ENCODE peak calls at places on chromosome 16, in seven cellular contexts. One of them, this sample, is unnamed.

GRCh38 chr16:85683363-85683762 is 5.4 kb downstream of the GINS2 start:
- DNase-seq in GM12865: no peak
- DNase-seq in AG10803: no peak
- DNase-seq in AG04450: no peak
- DNase-seq in NB4: no peak
- DNase-seq in neuronal stem cell: no peak
- DNase-seq in cardiac muscle cell: no peak
- DNase-seq in this sample: no peak

GRCh38 chr16:65083181-65083845 is 38.5 kb downstream of the CDH11 start:
- DNase-seq in GM12865: no peak
- DNase-seq in AG04450: no peak
- DNase-seq in cardiac muscle cell: peak; percentile 36
- DNase-seq in neuronal stem cell: no peak
- DNase-seq in AG10803: peak; percentile 37
- DNase-seq in NB4: no peak
- DNase-seq in this sample: no peak

GRCh38 chr16:89257757-89258465 is 40.4 kb downstream of the ZNF778 start:
- DNase-seq in AG10803: no peak
- DNase-seq in cardiac muscle cell: no peak
- DNase-seq in NB4: no peak
- DNase-seq in neuronal stem cell: no peak
- DNase-seq in AG04450: no peak
- DNase-seq in GM12865: no peak
- DNase-seq in this sample: no peak

GRCh38 chr16:1539720-1540555 is 6.5 kb downstream of the TMEM204 start:
- DNase-seq in GM12865: no peak
- DNase-seq in cardiac muscle cell: no peak
- DNase-seq in AG10803: no peak
- DNase-seq in neuronal stem cell: no peak
- DNase-seq in NB4: no peak
- DNase-seq in AG04450: no peak
- DNase-seq in this sample: no peak

GRCh38 chr16:65453646-65454045 is 331.8 kb upstream of the CDH11 start:
- DNase-seq in NB4: no peak
- DNase-seq in cardiac muscle cell: no peak
- DNase-seq in GM12865: no peak
- DNase-seq in AG04450: no peak
- DNase-seq in neuronal stem cell: no peak
- DNase-seq in AG10803: no peak
- DNase-seq in this sample: no peak

GRCh38 chr16:1073566-1074378 is 1.2 kb downstream of the SSTR5 start:
- DNase-seq in AG10803: no peak
- DNase-seq in NB4: no peak
- DNase-seq in neuronal stem cell: no peak
- DNase-seq in GM12865: no peak
- DNase-seq in AG04450: no peak
- DNase-seq in cardiac muscle cell: no peak
- DNase-seq in this sample: no peak

GRCh38 chr16:52191533-52192134 is 355.3 kb downstream of the TOX3 start:
- DNase-seq in cardiac muscle cell: peak; percentile 73
- DNase-seq in AG10803: peak; percentile 64
- DNase-seq in neuronal stem cell: peak; percentile 86
- DNase-seq in AG04450: peak; percentile 36
- DNase-seq in GM12865: peak; percentile 72
- DNase-seq in NB4: peak; percentile 69
- DNase-seq in this sample: peak; percentile 44

GRCh38 chr16:22092143-22092933 is at the start of gene VWA3A:
- DNase-seq in cardiac muscle cell: peak; percentile 66
- DNase-seq in AG10803: peak; percentile 82
- DNase-seq in AG04450: peak; percentile 27
- DNase-seq in GM12865: no peak
- DNase-seq in neuronal stem cell: peak; percentile 42
- DNase-seq in NB4: no peak
- DNase-seq in this sample: peak; percentile 35

GRCh38 chr16:17271687-17272086 is 199.1 kb downstream of the XYLT1 start:
- DNase-seq in neuronal stem cell: no peak
- DNase-seq in NB4: no peak
- DNase-seq in GM12865: no peak
- DNase-seq in AG04450: no peak
- DNase-seq in AG10803: no peak
- DNase-seq in cardiac muscle cell: peak; percentile 8
- DNase-seq in this sample: no peak

GRCh38 chr16:49012961-49013726 is 268.5 kb downstream of the CBLN1 start:
- DNase-seq in neuronal stem cell: no peak
- DNase-seq in AG10803: no peak
- DNase-seq in AG04450: no peak
- DNase-seq in cardiac muscle cell: no peak
- DNase-seq in NB4: no peak
- DNase-seq in GM12865: no peak
- DNase-seq in this sample: no peak

GRCh38 chr16:27084296-27085065 is 17.8 kb downstream of the C16orf82 start:
- DNase-seq in GM12865: no peak
- DNase-seq in NB4: no peak
- DNase-seq in AG04450: no peak
- DNase-seq in cardiac muscle cell: no peak
- DNase-seq in neuronal stem cell: no peak
- DNase-seq in AG10803: no peak
- DNase-seq in this sample: no peak

GRCh38 chr16:794853-795466 is 5.6 kb downstream of the GNG13 start:
- DNase-seq in NB4: no peak
- DNase-seq in neuronal stem cell: no peak
- DNase-seq in AG10803: no peak
- DNase-seq in GM12865: no peak
- DNase-seq in AG04450: no peak
- DNase-seq in cardiac muscle cell: no peak
- DNase-seq in this sample: no peak

GRCh38 chr16:11328172-11329079 is 16.8 kb upstream of the RMI2 start:
- DNase-seq in AG10803: peak; percentile 94
- DNase-seq in GM12865: peak; percentile 98
- DNase-seq in AG04450: peak; percentile 90
- DNase-seq in NB4: peak; percentile 94
- DNase-seq in cardiac muscle cell: peak; percentile 98
- DNase-seq in neuronal stem cell: peak; percentile 62
- DNase-seq in this sample: peak; percentile 89

GRCh38 chr16:56950051-56950450 is 11.7 kb upstream of the CETP start:
- DNase-seq in NB4: no peak
- DNase-seq in AG04450: no peak
- DNase-seq in cardiac muscle cell: no peak
- DNase-seq in neuronal stem cell: no peak
- DNase-seq in GM12865: no peak
- DNase-seq in AG10803: no peak
- DNase-seq in this sample: no peak

GRCh38 chr16:595094-595528 is 5.2 kb downstream of the RAB40C start:
- DNase-seq in cardiac muscle cell: no peak
- DNase-seq in GM12865: no peak
- DNase-seq in NB4: no peak
- DNase-seq in AG10803: no peak
- DNase-seq in AG04450: no peak
- DNase-seq in neuronal stem cell: no peak
- DNase-seq in this sample: no peak

GRCh38 chr16:253833-254232 is 19.2 kb downstream of the FAM234A start:
- DNase-seq in AG04450: no peak
- DNase-seq in NB4: no peak
- DNase-seq in cardiac muscle cell: no peak
- DNase-seq in AG10803: no peak
- DNase-seq in GM12865: no peak
- DNase-seq in neuronal stem cell: no peak
- DNase-seq in this sample: no peak

GRCh38 chr16:82995927-82996441 is 369.2 kb downstream of the CDH13 start:
- DNase-seq in GM12865: no peak
- DNase-seq in AG10803: peak; percentile 80
- DNase-seq in neuronal stem cell: no peak
- DNase-seq in cardiac muscle cell: peak; percentile 93
- DNase-seq in AG04450: peak; percentile 32
- DNase-seq in NB4: peak; percentile 21
- DNase-seq in this sample: peak; percentile 41

GRCh38 chr16:52727878-52728277 is 180.9 kb upstream of the TOX3 start:
- DNase-seq in cardiac muscle cell: no peak
- DNase-seq in NB4: peak; percentile 15
- DNase-seq in AG10803: no peak
- DNase-seq in AG04450: no peak
- DNase-seq in GM12865: no peak
- DNase-seq in neuronal stem cell: no peak
- DNase-seq in this sample: no peak

GRCh38 chr16:1960665-1961630 is 1.6 kb downstream of the NDUFB10 start:
- DNase-seq in GM12865: peak; percentile 82
- DNase-seq in cardiac muscle cell: peak; percentile 50
- DNase-seq in AG10803: peak; percentile 28
- DNase-seq in neuronal stem cell: no peak
- DNase-seq in AG04450: no peak
- DNase-seq in NB4: peak; percentile 87
- DNase-seq in this sample: no peak

GRCh38 chr16:85462405-85463227 is 150.5 kb upstream of the GSE1 start:
- DNase-seq in cardiac muscle cell: peak; percentile 32
- DNase-seq in AG10803: no peak
- DNase-seq in neuronal stem cell: peak; percentile 49
- DNase-seq in GM12865: no peak
- DNase-seq in NB4: peak; percentile 82
- DNase-seq in AG04450: no peak
- DNase-seq in this sample: no peak

GRCh38 chr16:84537431-84538151 is 33.1 kb upstream of the MEAK7 start:
- DNase-seq in cardiac muscle cell: peak; percentile 43
- DNase-seq in GM12865: no peak
- DNase-seq in neuronal stem cell: no peak
- DNase-seq in NB4: no peak
- DNase-seq in AG10803: no peak
- DNase-seq in AG04450: no peak
- DNase-seq in this sample: no peak

GRCh38 chr16:47096297-47096696 is 47.4 kb downstream of the NETO2 start:
- DNase-seq in neuronal stem cell: no peak
- DNase-seq in AG04450: no peak
- DNase-seq in cardiac muscle cell: peak; percentile 14
- DNase-seq in GM12865: no peak
- DNase-seq in NB4: no peak
- DNase-seq in AG10803: no peak
- DNase-seq in this sample: no peak

GRCh38 chr16:5873221-5873620 is 775.6 kb upstream of the EEF2KMT start:
- DNase-seq in AG10803: no peak
- DNase-seq in NB4: no peak
- DNase-seq in GM12865: no peak
- DNase-seq in neuronal stem cell: no peak
- DNase-seq in AG04450: no peak
- DNase-seq in cardiac muscle cell: no peak
- DNase-seq in this sample: no peak

GRCh38 chr16:1342526-1343427 is 8.9 kb downstream of the TSR3 start:
- DNase-seq in cardiac muscle cell: peak; percentile 83
- DNase-seq in AG04450: peak; percentile 43
- DNase-seq in AG10803: peak; percentile 58
- DNase-seq in NB4: peak; percentile 94
- DNase-seq in GM12865: peak; percentile 99
- DNase-seq in neuronal stem cell: peak; percentile 96
- DNase-seq in this sample: peak; percentile 13

GRCh38 chr16:74485916-74486315 is 64.6 kb upstream of the CLEC18B start:
- DNase-seq in GM12865: no peak
- DNase-seq in cardiac muscle cell: no peak
- DNase-seq in neuronal stem cell: no peak
- DNase-seq in NB4: no peak
- DNase-seq in AG04450: no peak
- DNase-seq in AG10803: no peak
- DNase-seq in this sample: no peak

GRCh38 chr16:70648606-70649005 is 2.2 kb downstream of the IL34 start:
- DNase-seq in neuronal stem cell: no peak
- DNase-seq in NB4: no peak
- DNase-seq in AG04450: no peak
- DNase-seq in cardiac muscle cell: no peak
- DNase-seq in GM12865: no peak
- DNase-seq in AG10803: no peak
- DNase-seq in this sample: no peak
- H3K4me3 ChIP-seq in neuronal stem cell: no peak overlapping the region
- H3K4me3 ChIP-seq in NB4: no peak overlapping the region
- H3K4me3 ChIP-seq in AG04450: no peak overlapping the region
- H3K4me3 ChIP-seq in cardiac muscle cell: no peak overlapping the region
- H3K4me3 ChIP-seq in GM12865: no peak overlapping the region
- H3K4me3 ChIP-seq in AG10803: no peak overlapping the region
- H3K4me3 ChIP-seq in this sample: no peak overlapping the region

GRCh38 chr16:7716924-7717323 is 384.3 kb downstream of the RBFOX1 start:
- DNase-seq in neuronal stem cell: no peak
- DNase-seq in cardiac muscle cell: no peak
- DNase-seq in GM12865: no peak
- DNase-seq in NB4: no peak
- DNase-seq in AG10803: no peak
- DNase-seq in AG04450: no peak
- DNase-seq in this sample: no peak
- H3K4me3 ChIP-seq in neuronal stem cell: no peak overlapping the region
- H3K4me3 ChIP-seq in cardiac muscle cell: no peak overlapping the region
- H3K4me3 ChIP-seq in GM12865: no peak overlapping the region
- H3K4me3 ChIP-seq in NB4: no peak overlapping the region
- H3K4me3 ChIP-seq in AG10803: no peak overlapping the region
- H3K4me3 ChIP-seq in AG04450: no peak overlapping the region
- H3K4me3 ChIP-seq in this sample: no peak overlapping the region

GRCh38 chr16:81403601-81404391 is 40.8 kb upstream of the CMIP start:
- DNase-seq in GM12865: peak; percentile 84
- DNase-seq in AG04450: peak; percentile 8
- DNase-seq in neuronal stem cell: peak; percentile 81
- DNase-seq in AG10803: peak; percentile 57
- DNase-seq in NB4: peak; percentile 89
- DNase-seq in cardiac muscle cell: peak; percentile 76
- DNase-seq in this sample: peak; percentile 33
- H3K4me3 ChIP-seq in GM12865: no peak overlapping the region
- H3K4me3 ChIP-seq in AG04450: peak overlapping the region; percentile 45
- H3K4me3 ChIP-seq in neuronal stem cell: no peak overlapping the region
- H3K4me3 ChIP-seq in AG10803: peak overlapping the region; percentile 46
- H3K4me3 ChIP-seq in NB4: no peak overlapping the region
- H3K4me3 ChIP-seq in cardiac muscle cell: no peak overlapping the region
- H3K4me3 ChIP-seq in this sample: no peak overlapping the region

GRCh38 chr16:50708373-50709060 is 15.1 kb downstream of the NOD2 start:
- DNase-seq in AG04450: no peak
- DNase-seq in AG10803: no peak
- DNase-seq in NB4: no peak
- DNase-seq in GM12865: no peak
- DNase-seq in cardiac muscle cell: no peak
- DNase-seq in neuronal stem cell: no peak
- DNase-seq in this sample: no peak

GRCh38 chr16:50704245-50704644 is 10.8 kb downstream of the NOD2 start:
- DNase-seq in NB4: no peak
- DNase-seq in neuronal stem cell: no peak
- DNase-seq in cardiac muscle cell: no peak
- DNase-seq in AG04450: no peak
- DNase-seq in GM12865: no peak
- DNase-seq in AG10803: no peak
- DNase-seq in this sample: no peak

GRCh38 chr16:50705436-50706110 is 12.2 kb downstream of the NOD2 start:
- DNase-seq in neuronal stem cell: no peak
- DNase-seq in NB4: no peak
- DNase-seq in AG04450: no peak
- DNase-seq in GM12865: no peak
- DNase-seq in cardiac muscle cell: no peak
- DNase-seq in AG10803: no peak
- DNase-seq in this sample: no peak

GRCh38 chr16:50709061-50709695 is 15.8 kb downstream of the NOD2 start:
- DNase-seq in AG10803: no peak
- DNase-seq in GM12865: peak; percentile 62
- DNase-seq in cardiac muscle cell: no peak
- DNase-seq in AG04450: no peak
- DNase-seq in NB4: peak; percentile 91
- DNase-seq in neuronal stem cell: no peak
- DNase-seq in this sample: no peak

DNA sequence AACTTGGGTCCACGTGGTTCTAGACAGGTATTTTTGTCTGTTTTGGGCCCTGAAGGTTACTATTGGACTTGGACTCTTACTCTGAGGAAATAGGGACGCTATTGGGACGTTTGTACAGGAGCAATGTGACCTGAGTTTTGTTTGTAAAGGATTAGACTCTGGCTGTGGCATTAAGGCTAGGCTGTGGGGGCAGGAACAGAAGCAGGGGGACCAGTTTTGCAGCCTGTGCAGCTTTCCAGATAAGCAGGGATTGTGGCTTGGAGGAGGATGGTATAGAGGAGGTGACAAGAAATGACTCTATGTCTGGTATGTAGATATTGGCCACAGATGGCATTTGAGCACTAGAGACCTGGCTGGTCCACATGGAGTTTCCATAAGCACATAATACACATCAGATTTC is 12.8 kb downstream of the NOD2 start:
- DNase-seq in AG10803: no peak
- DNase-seq in cardiac muscle cell: no peak
- DNase-seq in NB4: no peak
- DNase-seq in AG04450: no peak
- DNase-seq in neuronal stem cell: no peak
- DNase-seq in GM12865: no peak
- DNase-seq in this sample: no peak
- H3K4me3 ChIP-seq in AG10803: no peak overlapping the region
- H3K4me3 ChIP-seq in cardiac muscle cell: no peak overlapping the region
- H3K4me3 ChIP-seq in NB4: no peak overlapping the region
- H3K4me3 ChIP-seq in AG04450: no peak overlapping the region
- H3K4me3 ChIP-seq in neuronal stem cell: no peak overlapping the region
- H3K4me3 ChIP-seq in GM12865: no peak overlapping the region
- H3K4me3 ChIP-seq in this sample: no peak overlapping the region

This sample was measured in astrocyte of the cerebellum.